ENCODE peak calls at places on chromosome 14, in eight cellular contexts. T is mucosa of descending colon, K is fibroblast of mammary gland, U is tibial artery, C is upper lobe of right lung, I is brain microvascular endothelial cell, N is BE2C, E is fibroblast of the aortic adventitia. Q is an unnamed sample.

GRCh38 chr14:80653951-80654350 is 287.6 kb downstream of the CEP128 start:
- DNase-seq in N (no peak), C (no peak), E (no peak), K (no peak), T (no peak), U (no peak), I (no peak), Q (no peak)

GRCh38 chr14:24441485-24441884 is 1.1 kb downstream of the SDR39U1 start:
- DNase-seq in N (no peak), C (no peak), U (no peak), T (no peak), E (no peak), K (no peak), I (no peak), Q (no peak)

GRCh38 chr14:88422919-88423318 is 37.5 kb downstream of the SPATA7 start:
- DNase-seq in U (no peak), I (peak), N (no peak), K (peak), T (no peak), C (no peak), E (peak), Q (peak)

GRCh38 chr14:90675399-90675798 is 140.8 kb downstream of the TTC7B start:
- DNase-seq in T (no peak), E (peak), K (peak), C (no peak), I (peak), U (peak), N (peak), Q (no peak)

GRCh38 chr14:28596336-28596735 is 170.3 kb upstream of the FOXG1 start:
- DNase-seq in C (no peak), K (peak), N (no peak), I (peak), T (no peak), E (peak), U (no peak), Q (no peak)

GRCh38 chr14:46571970-46572369 is 79.6 kb downstream of the RPL10L start:
- DNase-seq in N (no peak), U (no peak), C (no peak), K (peak), E (no peak), I (peak), T (no peak), Q (no peak)

GRCh38 chr14:34501004-34501580 is 38.4 kb downstream of the EAPP start:
- DNase-seq in I (no peak), T (no peak), U (no peak), E (no peak), C (no peak), K (no peak), N (no peak), Q (no peak)

GRCh38 chr14:73376585-73376984 is 81.8 kb downstream of the NUMB start:
- DNase-seq in U (no peak), T (no peak), K (no peak), N (no peak), E (no peak), I (no peak), C (no peak), Q (no peak)

GRCh38 chr14:100858838-100859220 is 32.9 kb downstream of the MEG3 start:
- DNase-seq in U (no peak), N (no peak), I (no peak), T (peak), E (no peak), K (no peak), C (no peak), Q (no peak)

GRCh38 chr14:55073856-55074255 is 22.4 kb downstream of the MAPK1IP1L start:
- DNase-seq in N (no peak), U (no peak), K (peak), C (no peak), E (peak), T (no peak), I (peak), Q (no peak)

GRCh38 chr14:72809063-72809462 is 84.8 kb downstream of the DPF3 start:
- DNase-seq in I (no peak), N (no peak), C (no peak), U (no peak), K (no peak), T (no peak), E (no peak), Q (no peak)

GRCh38 chr14:45253754-45254300 is 825 bp upstream of the MIS18BP1 start:
- DNase-seq in K (peak), T (peak), C (peak), E (no peak), I (peak), N (no peak), U (no peak), Q (no peak)

GRCh38 chr14:51446771-51447170 is 204.9 kb upstream of the FRMD6 start:
- DNase-seq in I (no peak), U (no peak), C (no peak), E (no peak), T (no peak), N (no peak), K (no peak), Q (no peak)

GRCh38 chr14:67319142-67319541 is 40.5 kb downstream of the ATP6V1D start:
- DNase-seq in I (no peak), E (peak), T (no peak), N (no peak), U (no peak), C (no peak), K (no peak), Q (no peak)

GRCh38 chr14:51205486-51205885 is 34.6 kb upstream of the TMX1 start:
- DNase-seq in I (no peak), T (no peak), K (peak), C (no peak), U (no peak), N (no peak), E (no peak), Q (no peak)

GRCh38 chr14:24710403-24711063 is 76.5 kb upstream of the GZMB start:
- DNase-seq in I (peak), E (peak), U (no peak), T (no peak), N (peak), K (peak), C (no peak), Q (peak)

GRCh38 chr14:24211311-24211710 is 2.0 kb downstream of the CHMP4A start:
- DNase-seq in K (no peak), I (no peak), C (no peak), E (no peak), N (no peak), T (no peak), U (peak), Q (no peak)

GRCh38 chr14:68181395-68182326 is 362.1 kb downstream of the RAD51B start:
- DNase-seq in I (no peak), N (no peak), K (peak), U (no peak), T (no peak), C (no peak), E (peak), Q (no peak)

GRCh38 chr14:65565948-65566347 is 153.4 kb downstream of the FUT8 start:
- DNase-seq in U (no peak), N (no peak), I (no peak), T (no peak), K (peak), C (no peak), E (peak), Q (peak)

GRCh38 chr14:68308695-68309094 is 484.2 kb downstream of the ZFP36L1 start:
- DNase-seq in T (no peak), E (no peak), K (no peak), N (no peak), I (no peak), U (no peak), C (no peak), Q (no peak)

GRCh38 chr14:52729925-52730707 is at the start of gene STYX:
- DNase-seq in K (peak), U (peak), I (peak), E (peak), N (peak), C (peak), T (peak), Q (peak)

GRCh38 chr14:61417890-61418455 is 96.6 kb downstream of the PRKCH start:
- DNase-seq in U (no peak), E (no peak), T (no peak), I (no peak), C (no peak), N (no peak), K (no peak), Q (no peak)

GRCh38 chr14:101360045-101360931 is 201.0 kb upstream of the DIO3 start:
- DNase-seq in E (no peak), K (peak), U (peak), N (no peak), I (no peak), T (no peak), C (no peak), Q (no peak)

GRCh38 chr14:58626441-58626840 is 11.3 kb upstream of the DACT1 start:
- DNase-seq in I (no peak), T (no peak), U (no peak), C (no peak), K (peak), E (peak), N (no peak), Q (peak)

GRCh38 chr14:59150990-59151389 is 37.5 kb upstream of the DAAM1 start:
- DNase-seq in K (no peak), E (no peak), N (no peak), C (no peak), I (no peak), T (no peak), U (no peak), Q (no peak)

GRCh38 chr14:74502236-74503019 is 8.9 kb downstream of the ISCA2 start:
- DNase-seq in E (peak), C (no peak), U (no peak), I (no peak), K (peak), N (peak), T (no peak), Q (no peak)

GRCh38 chr14:63933110-63933509 is 80.3 kb downstream of the SYNE2 start:
- DNase-seq in E (no peak), N (no peak), U (no peak), C (no peak), K (no peak), T (no peak), I (no peak), Q (no peak)

GRCh38 chr14:101077511-101078074 is 174.1 kb upstream of the RTL1 start:
- DNase-seq in C (peak), K (no peak), E (no peak), T (no peak), I (peak), U (no peak), N (peak), Q (no peak)

DNA sequence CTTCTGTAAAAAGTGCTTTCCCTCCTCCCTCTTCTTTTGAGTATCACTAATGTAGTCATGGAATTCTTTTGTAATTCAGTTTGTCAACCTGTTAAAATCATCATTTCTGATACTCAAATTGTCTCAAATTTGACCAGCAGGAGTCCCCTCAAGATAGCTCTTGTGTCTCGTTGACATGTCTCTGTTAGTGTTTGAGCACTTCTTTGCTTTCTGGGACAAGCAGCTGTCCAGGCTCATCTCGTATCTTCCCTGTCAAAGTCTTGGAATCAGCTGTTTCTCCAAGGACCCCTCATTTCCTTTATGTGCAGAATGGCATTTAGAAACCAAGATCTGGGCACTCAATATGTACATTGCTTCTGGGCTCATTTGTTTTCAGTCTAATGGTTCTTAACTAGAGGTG is 10.7 kb downstream of the CIPC start:
- DNase-seq in U (no peak), K (no peak), I (no peak), C (no peak), E (no peak), T (no peak), N (no peak), Q (no peak)
- TF ChIP-seq CTCF in U (no peak), K (no peak), I (no peak), C (no peak), E (no peak), T (no peak), N (no peak), Q (no peak)

GRCh38 chr14:94025720-94026119 is 420 bp upstream of the OTUB2 start:
- DNase-seq in I (no peak), U (no peak), E (no peak), K (no peak), T (no peak), N (no peak), C (no peak), Q (no peak)
- H3K4me3 ChIP-seq in I (peak), U (peak), E (peak), K (peak), T (peak), N (peak), C (peak), Q (peak)

GRCh38 chr14:20331048-20331613 is 1.9 kb downstream of the CCNB1IP1 start:
- DNase-seq in K (no peak), E (no peak), U (no peak), I (no peak), N (no peak), C (no peak), T (no peak), Q (no peak)

GRCh38 chr14:20328705-20329104 is 4.4 kb downstream of the CCNB1IP1 start:
- DNase-seq in K (no peak), U (no peak), T (no peak), I (no peak), E (no peak), N (no peak), C (no peak), Q (no peak)

GRCh38 chr14:20332386-20332945 is 613 bp downstream of the CCNB1IP1 start:
- DNase-seq in C (no peak), N (no peak), U (no peak), K (no peak), T (no peak), E (peak), I (no peak), Q (no peak)

GRCh38 chr14:20329355-20329754 is 3.7 kb downstream of the CCNB1IP1 start:
- DNase-seq in E (no peak), N (no peak), I (no peak), U (no peak), C (no peak), T (no peak), K (no peak), Q (no peak)

DNA sequence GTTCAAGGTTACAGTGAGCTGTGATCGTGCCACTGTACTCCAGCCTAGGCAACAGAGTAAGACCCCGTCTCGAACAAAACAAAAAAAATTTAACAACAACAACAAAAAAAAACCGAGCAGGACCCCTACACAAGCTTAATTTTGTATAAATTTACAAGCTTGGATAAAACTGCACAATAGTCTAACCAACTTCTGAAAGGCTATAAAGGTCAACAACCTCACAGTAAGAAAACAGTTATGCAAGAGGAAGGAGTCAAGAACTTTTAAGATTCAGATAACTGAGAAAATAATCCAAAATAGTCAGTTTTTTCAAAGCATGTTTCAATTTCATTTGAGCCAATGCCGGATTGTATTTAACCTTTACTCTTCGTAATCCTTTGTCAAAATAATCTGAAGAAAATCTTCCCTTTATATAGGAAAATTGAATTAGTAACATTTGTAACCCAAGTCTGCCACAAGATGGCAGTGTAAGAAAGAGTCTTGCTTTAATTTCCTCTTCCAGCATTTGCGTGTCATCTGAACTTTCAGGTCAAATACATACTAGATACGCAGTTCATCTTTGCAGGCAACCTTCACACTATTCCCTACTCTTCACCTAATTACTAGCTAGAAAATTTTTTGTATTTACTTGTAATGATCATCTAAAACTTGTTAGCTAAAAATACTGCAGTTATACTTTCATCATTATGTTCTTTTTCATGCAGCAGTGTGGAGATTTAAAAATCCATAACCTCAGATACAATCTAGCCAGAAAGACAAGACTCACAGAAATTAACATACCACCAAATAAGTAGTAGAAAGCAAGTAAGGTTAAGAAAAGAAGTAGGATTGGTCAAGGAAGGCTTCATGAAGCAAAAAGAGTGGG is 5.8 kb downstream of the CCNB1IP1 start:
- DNase-seq in K (peak), E (peak), N (peak), T (no peak), C (no peak), I (peak), U (no peak), Q (peak)
- TF ChIP-seq CTCF in K (peak), E (peak), N (peak), T (peak), C (peak), I (peak), U (peak), Q (peak)

DNA sequence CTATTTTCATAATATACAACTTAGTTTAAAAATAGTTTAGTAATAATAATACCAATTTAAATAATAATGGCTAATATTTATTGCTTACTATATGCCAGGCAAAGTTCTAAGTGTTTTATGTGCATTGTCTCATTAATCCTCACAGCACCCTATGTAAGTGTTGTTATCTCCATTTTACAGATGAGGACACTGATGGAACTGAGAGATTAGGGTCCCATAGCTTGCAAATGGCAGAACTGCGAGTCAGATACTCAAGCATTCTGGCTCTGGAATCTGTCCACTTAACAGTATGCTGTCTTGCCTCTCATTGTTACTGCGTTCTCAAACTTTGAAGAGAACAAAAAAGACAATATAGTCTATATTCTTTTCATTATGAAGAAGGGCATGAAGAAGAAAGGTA is 19.0 kb downstream of the AP5M1 start:
- DNase-seq in E (no peak), I (no peak), U (no peak), N (no peak), K (no peak), T (no peak), C (no peak), Q (no peak)
- H3K4me3 ChIP-seq in E (no peak), I (no peak), U (no peak), N (no peak), K (no peak), T (no peak), C (no peak), Q (no peak)

GRCh38 chr14:76175942-76176341 is 24.2 kb downstream of the GPATCH2L start:
- DNase-seq in T (no peak), N (no peak), I (no peak), K (no peak), C (no peak), E (no peak), U (no peak), Q (no peak)

GRCh38 chr14:76186318-76187027 is 34.8 kb downstream of the GPATCH2L start:
- DNase-seq in C (no peak), N (no peak), E (no peak), T (no peak), I (no peak), K (no peak), U (no peak), Q (no peak)

DNA sequence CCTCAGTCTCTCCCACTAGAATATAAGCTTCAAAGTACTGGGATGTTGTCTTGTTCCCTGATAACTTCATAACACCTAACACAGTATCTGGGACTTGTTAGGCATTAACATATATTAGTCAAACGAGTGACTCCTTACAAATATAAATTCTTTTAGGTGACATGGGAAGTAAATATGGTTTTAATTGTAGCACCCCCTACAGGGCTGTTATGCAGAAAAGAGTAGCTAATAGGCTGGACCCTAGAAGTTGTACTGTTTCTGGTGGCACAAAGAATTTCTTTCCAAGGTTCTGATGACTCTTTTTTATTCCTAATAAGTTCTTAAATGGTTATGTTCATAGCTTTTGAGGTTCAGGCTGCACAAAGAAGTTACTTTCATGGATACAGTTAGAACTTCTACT is 29.8 kb downstream of the GPATCH2L start:
- DNase-seq in K (peak), N (no peak), C (no peak), U (no peak), E (peak), I (no peak), T (no peak), Q (no peak)
- TF ChIP-seq CTCF in K (peak), N (peak), C (peak), U (no peak), E (peak), I (peak), T (no peak), Q (peak)

GRCh38 chr14:102464006-102464405 is 45.6 kb downstream of the ANKRD9 start:
- DNase-seq in T (peak), N (no peak), U (no peak), E (no peak), I (no peak), K (no peak), C (no peak), Q (no peak)
- H3K4me3 ChIP-seq in T (no peak), N (no peak), U (no peak), E (no peak), I (no peak), K (no peak), C (no peak), Q (no peak)

Q was measured in HFF-Myc.